ENCODE peak calls at places on chromosomes 12 and 14, in seven cellular contexts. H is WTC11, D is endothelial cell of umbilical vein, S is H1, L is GM12878, J is A549, E is HCT116. N is an unnamed sample.

GRCh38 chr12:23750923-23751322 is 198.5 kb downstream of the SOX5 start:
- DNase-seq in L (no peak), D (no peak), E (no peak), H (no peak), J (no peak), S (no peak), N (no peak)

GRCh38 chr12:113769322-113769721 is 196.8 kb downstream of the RBM19 start:
- DNase-seq in J (no peak), L (no peak), H (no peak), S (no peak), D (no peak), E (no peak), N (no peak)

GRCh38 chr12:74689071-74689655 is 151.5 kb downstream of the ATXN7L3B start:
- DNase-seq in L (no peak), E (peak), S (no peak), J (peak), H (no peak), D (peak), N (peak)

GRCh38 chr14:68482772-68483395 is 310.0 kb downstream of the ZFP36L1 start:
- DNase-seq in H (no peak), S (no peak), D (no peak), J (no peak), E (no peak), L (no peak), N (no peak)

GRCh38 chr12:32918890-32919791 is 22.6 kb upstream of the PKP2 start:
- DNase-seq in J (peak), S (no peak), E (no peak), L (no peak), H (no peak), D (peak), N (peak)

GRCh38 chr12:42468853-42469252 is 120.7 kb downstream of the PRICKLE1 start:
- DNase-seq in L (no peak), J (no peak), S (no peak), H (no peak), D (no peak), E (no peak), N (peak)

GRCh38 chr12:121116318-121117225 is 16.1 kb upstream of the P2RX7 start:
- DNase-seq in S (no peak), L (no peak), E (no peak), D (no peak), H (no peak), J (no peak), N (no peak)

GRCh38 chr14:80300351-80300750 is 89.0 kb upstream of the DIO2 start:
- DNase-seq in S (no peak), D (no peak), H (no peak), E (no peak), J (no peak), L (no peak), N (no peak)

GRCh38 chr14:87573581-87573980 is 419.4 kb downstream of the GALC start:
- DNase-seq in L (no peak), D (no peak), S (no peak), E (no peak), J (no peak), H (no peak), N (no peak)

GRCh38 chr14:28356819-28357218 is 409.8 kb upstream of the FOXG1 start:
- DNase-seq in E (no peak), L (no peak), H (no peak), J (no peak), S (no peak), D (no peak), N (no peak)

GRCh38 chr14:26549571-26549970 is 48.3 kb downstream of the NOVA1 start:
- DNase-seq in H (no peak), D (no peak), E (no peak), S (no peak), J (no peak), L (no peak), N (no peak)

GRCh38 chr12:125091401-125091800 is 26.2 kb downstream of the AACS start:
- DNase-seq in S (no peak), L (no peak), H (no peak), D (no peak), J (no peak), E (no peak), N (no peak)

GRCh38 chr12:104748790-104749189 is 209.3 kb downstream of the SLC41A2 start:
- DNase-seq in H (no peak), L (no peak), J (no peak), D (no peak), S (no peak), E (no peak), N (no peak)

GRCh38 chr14:95445676-95446075 is 70.8 kb downstream of the SYNE3 start:
- DNase-seq in H (no peak), L (no peak), D (no peak), S (no peak), J (no peak), E (no peak), N (no peak)

GRCh38 chr12:124921200-124922008 is 7.0 kb upstream of the UBC start:
- DNase-seq in J (peak), E (no peak), H (peak), S (peak), D (peak), L (peak), N (peak)

GRCh38 chr14:94376108-94376975 is 12.1 kb downstream of the SERPINA1 start:
- DNase-seq in S (no peak), D (no peak), L (no peak), J (no peak), E (no peak), H (no peak), N (no peak)

GRCh38 chr12:84994436-84994835 is 41.6 kb downstream of the TSPAN19 start:
- DNase-seq in L (no peak), S (no peak), D (peak), J (no peak), H (no peak), E (no peak), N (no peak)

GRCh38 chr14:98348505-98348904 is 923.5 kb downstream of the BCL11B start:
- DNase-seq in E (no peak), J (no peak), H (no peak), D (no peak), L (no peak), S (no peak), N (no peak)

GRCh38 chr12:64010069-64010686 is 165.7 kb downstream of the SRGAP1 start:
- DNase-seq in E (no peak), H (no peak), S (no peak), L (no peak), J (peak), D (no peak), N (no peak)

GRCh38 chr14:100059433-100059781 is 5.8 kb upstream of the EVL start:
- DNase-seq in E (no peak), L (no peak), D (no peak), J (no peak), S (no peak), H (no peak), N (no peak)

GRCh38 chr12:92064420-92064819 is 81.2 kb downstream of the BTG1 start:
- DNase-seq in E (no peak), H (no peak), L (no peak), D (no peak), S (no peak), J (peak), N (no peak)

GRCh38 chr12:2375871-2376270 is 323.1 kb downstream of the CACNA1C start:
- DNase-seq in H (no peak), D (no peak), J (no peak), E (no peak), S (no peak), L (no peak), N (no peak)

GRCh38 chr14:69886843-69887242 is 7.6 kb downstream of the SMOC1 start:
- DNase-seq in H (no peak), L (no peak), S (no peak), J (no peak), E (no peak), D (no peak), N (no peak)

GRCh38 chr14:105076805-105077648 is 11.8 kb upstream of the GPR132 start:
- DNase-seq in D (no peak), E (no peak), S (no peak), L (no peak), H (no peak), J (no peak), N (no peak)

GRCh38 chr12:129887047-129887568 is 16.7 kb downstream of the TMEM132D start:
- DNase-seq in S (peak), E (no peak), D (no peak), J (no peak), L (no peak), H (no peak), N (no peak)

GRCh38 chr14:60647081-60647836 is 2.0 kb downstream of the SIX1 start:
- DNase-seq in S (peak), D (peak), L (no peak), E (no peak), J (peak), H (peak), N (peak)

GRCh38 chr12:7108042-7108927 is 729 bp downstream of the C1RL start:
- DNase-seq in L (peak), E (peak), J (peak), S (peak), D (peak), H (peak), N (peak)

GRCh38 chr12:23083267-23083666 is 458.3 kb downstream of the ETNK1 start:
- DNase-seq in L (no peak), D (peak), E (no peak), J (peak), H (no peak), S (no peak), N (no peak)

GRCh38 chr12:15700595-15700994 is 88.6 kb downstream of the EPS8 start:
- DNase-seq in E (peak), S (no peak), H (no peak), D (peak), J (peak), L (peak), N (peak)

GRCh38 chr12:15701212-15701611 is 88.0 kb downstream of the EPS8 start:
- DNase-seq in D (peak), E (no peak), S (no peak), L (no peak), H (no peak), J (no peak), N (peak)

GRCh38 chr12:15701721-15702156 is 87.4 kb downstream of the EPS8 start:
- DNase-seq in E (no peak), S (no peak), L (no peak), J (peak), D (peak), H (no peak), N (peak)

GRCh38 chr12:15699886-15700285 is 89.3 kb downstream of the EPS8 start:
- DNase-seq in J (no peak), E (no peak), L (no peak), S (no peak), D (peak), H (no peak), N (no peak)

GRCh38 chr12:15698377-15698867 is 90.8 kb downstream of the EPS8 start:
- DNase-seq in L (no peak), H (no peak), S (no peak), E (no peak), J (peak), D (peak), N (peak)
- TF ChIP-seq MAX in L (no peak), H (no peak), S (no peak), E (no peak), J (no peak), D (no peak), N (no peak)

GRCh38 chr12:52387859-52388258 is 2.4 kb upstream of the KRT84 start:
- DNase-seq in H (no peak), S (no peak), L (no peak), D (no peak), J (no peak), E (no peak), N (no peak)

GRCh38 chr12:52392465-52393007 is 7.1 kb upstream of the KRT84 start:
- DNase-seq in D (no peak), J (no peak), E (no peak), S (no peak), H (no peak), L (no peak), N (no peak)

GRCh38 chr12:52390739-52391617 is 5.5 kb upstream of the KRT84 start:
- DNase-seq in H (peak), J (peak), D (peak), E (peak), L (no peak), S (peak), N (peak)

GRCh38 chr12:52391618-52392002 is 6.2 kb upstream of the KRT84 start:
- DNase-seq in S (no peak), J (peak), E (no peak), D (no peak), L (no peak), H (no peak), N (no peak)

DNA sequence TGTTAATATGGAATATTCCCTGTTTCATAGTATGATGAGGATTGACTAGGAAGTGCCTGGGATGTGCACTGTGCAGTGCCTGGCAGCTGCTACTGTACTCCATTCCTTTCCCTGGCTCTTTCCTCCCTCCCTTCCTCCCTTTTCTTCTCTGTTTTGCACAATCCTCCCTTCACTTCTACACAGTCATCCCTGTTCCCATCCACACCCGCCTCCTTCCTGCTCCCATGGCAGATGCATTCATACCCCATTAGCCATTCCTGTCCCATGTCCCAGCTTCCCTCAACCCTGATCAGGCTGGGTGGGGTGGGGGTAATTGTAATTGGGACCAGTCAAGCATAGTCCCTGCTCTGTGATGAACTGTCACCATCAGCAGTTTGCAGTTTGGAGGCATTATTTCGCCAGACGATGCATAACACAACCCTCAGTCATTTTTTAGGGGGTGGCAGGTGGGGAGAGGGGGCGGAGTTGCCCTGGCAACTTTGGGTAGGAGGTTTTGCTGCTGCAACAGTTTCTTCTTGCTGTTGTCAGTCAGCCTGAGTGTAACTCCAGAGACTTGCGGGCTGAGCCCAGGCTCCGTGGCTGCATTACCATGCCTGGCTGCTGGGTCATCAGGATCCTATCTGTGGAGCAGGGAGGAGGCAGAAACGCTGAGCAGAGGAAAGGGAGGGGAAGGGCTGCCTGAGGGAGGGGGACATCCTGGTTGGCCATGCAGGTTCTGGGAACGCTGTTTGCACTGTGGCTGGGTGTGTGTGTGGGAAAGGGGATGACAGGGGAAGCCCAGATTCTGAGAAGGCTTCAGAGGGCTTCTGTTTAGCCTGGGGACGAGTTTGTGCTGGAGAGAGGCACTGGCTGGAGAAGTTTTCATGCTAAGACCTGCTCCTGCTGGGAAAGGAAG is 4.1 kb upstream of the KRT84 start:
- DNase-seq in E (no peak), L (no peak), J (no peak), D (no peak), H (no peak), S (no peak), N (no peak)
- TF ChIP-seq MAX in E (no peak), L (no peak), J (no peak), D (no peak), H (no peak), S (no peak), N (no peak)

GRCh38 chr12:106766393-106766826 is 8.1 kb upstream of the RIC8B start:
- DNase-seq in S (no peak), E (no peak), J (no peak), L (no peak), H (no peak), D (peak), N (no peak)
- TF ChIP-seq MAX in S (no peak), E (no peak), J (no peak), L (no peak), H (no peak), D (no peak), N (no peak)

DNA sequence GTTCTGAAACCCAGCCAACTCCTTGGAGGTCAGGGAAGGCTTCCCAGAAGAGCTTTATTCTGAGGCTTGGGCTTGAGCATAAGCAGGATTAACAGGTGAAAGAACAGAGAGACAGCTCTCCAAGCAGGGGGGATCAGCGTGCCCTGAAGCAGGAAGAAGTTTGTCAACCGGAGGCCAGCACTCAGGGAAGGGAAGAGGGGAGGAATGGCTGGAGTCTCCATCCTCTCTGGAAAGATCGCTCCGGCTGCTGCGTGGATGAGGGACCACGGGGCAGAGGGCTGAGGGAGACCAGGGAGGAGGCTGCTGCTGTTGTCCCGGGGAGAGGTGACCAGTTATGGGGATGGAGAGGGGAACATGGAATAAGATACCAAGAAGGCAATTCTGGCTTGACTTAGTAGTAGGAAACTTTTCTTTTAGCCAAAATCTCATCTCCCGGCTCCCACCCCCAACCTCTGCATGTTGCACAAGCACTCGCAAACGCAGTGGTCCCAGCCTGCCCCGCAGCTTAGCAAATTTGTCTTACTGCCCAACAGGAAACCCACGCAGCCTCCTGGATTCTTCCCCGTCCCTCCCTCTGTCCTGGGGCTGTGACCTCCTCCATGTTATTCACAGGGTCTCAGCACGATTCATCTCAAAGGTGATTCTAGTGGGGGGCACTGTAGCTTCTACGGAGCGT is 1.2 kb upstream of the SSH1 start:
- DNase-seq in D (peak), J (no peak), H (no peak), E (no peak), L (no peak), S (no peak), N (peak)
- TF ChIP-seq MAX in D (no peak), J (no peak), H (no peak), E (no peak), L (no peak), S (no peak), N (no peak)

DNA sequence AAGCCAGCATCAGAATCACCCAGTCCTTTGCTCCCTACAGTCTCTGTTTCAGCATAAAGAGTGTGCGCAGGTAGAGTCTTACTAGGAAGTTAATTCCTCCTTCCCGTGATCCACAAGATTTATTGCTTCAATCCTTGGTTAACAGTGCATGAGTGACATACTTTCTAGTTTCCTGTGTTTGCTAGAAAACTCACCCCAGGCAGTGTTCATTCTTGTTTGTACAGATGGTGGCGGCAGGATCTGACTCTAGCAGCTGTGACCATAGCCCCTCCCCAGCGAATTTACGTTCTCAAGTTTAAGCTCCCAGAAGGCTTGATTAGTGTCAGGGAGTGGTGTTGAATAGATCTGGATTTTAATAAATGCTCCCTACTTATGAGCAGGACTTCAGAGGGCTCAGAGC is 75.9 kb upstream of the ANO2 start:
- DNase-seq in L (no peak), E (no peak), D (peak), H (no peak), S (no peak), J (no peak), N (no peak)
- TF ChIP-seq MAX in L (no peak), E (no peak), D (no peak), H (no peak), S (no peak), J (no peak), N (no peak)

N was measured in NB4.